ENCODE peak calls at places on chromosomes 6 and 20, in seven cellular contexts. F is esophagus squamous epithelium; Q is dorsolateral prefrontal cortex; G is CD8-positive, alpha-beta T cell; E is RWPE1; J is fibroblast of lung; D is adrenal gland. L is an unnamed sample.

GRCh38 chr6:168062346-168063289 is 16.4 kb downstream of the FRMD1 start:
- DNase-seq in E (no peak), J (no peak), D (no peak), F (no peak), Q (no peak), G (no peak), L (no peak)

GRCh38 chr20:32476684-32477593 is 108.2 kb downstream of the NOL4L start:
- DNase-seq in J (no peak), Q (no peak), F (no peak), E (no peak), G (no peak), D (no peak), L (no peak)

GRCh38 chr6:54992789-54993188 is 146.2 kb downstream of the FAM83B start:
- DNase-seq in F (no peak), Q (no peak), D (no peak), E (no peak), J (no peak), G (no peak), L (no peak)

GRCh38 chr6:52973013-52973412 is 22.1 kb downstream of the GSTA4 start:
- DNase-seq in G (no peak), Q (no peak), J (no peak), E (no peak), F (no peak), D (no peak), L (no peak)

GRCh38 chr6:25413506-25413905 is 134.3 kb downstream of the CARMIL1 start:
- DNase-seq in G (no peak), J (peak), F (no peak), Q (no peak), D (no peak), E (no peak), L (no peak)

GRCh38 chr20:16758459-16759160 is 10.5 kb downstream of the OTOR start:
- DNase-seq in E (no peak), J (no peak), D (peak), Q (no peak), F (no peak), G (no peak), L (no peak)

GRCh38 chr20:37361336-37361735 is 15.4 kb downstream of the SRC start:
- DNase-seq in G (no peak), D (peak), F (no peak), Q (no peak), J (no peak), E (no peak), L (peak)

GRCh38 chr6:137975058-137975940 is 108.2 kb downstream of the TNFAIP3 start:
- DNase-seq in G (no peak), J (peak), F (no peak), E (peak), Q (no peak), D (no peak), L (no peak)

GRCh38 chr6:112298816-112299281 is 44.5 kb upstream of the LAMA4 start:
- DNase-seq in J (peak), D (no peak), E (peak), Q (no peak), F (no peak), G (no peak), L (no peak)

GRCh38 chr20:64056889-64057627 is 5.9 kb upstream of the TCEA2 start:
- DNase-seq in F (no peak), J (no peak), Q (no peak), E (no peak), G (no peak), D (no peak), L (no peak)

GRCh38 chr6:124669713-124670480 is 292.3 kb upstream of the RNF217 start:
- DNase-seq in F (no peak), G (no peak), Q (no peak), J (peak), E (no peak), D (no peak), L (no peak)

GRCh38 chr6:81487489-81487888 is 265.0 kb downstream of the TENT5A start:
- DNase-seq in Q (peak), F (no peak), G (no peak), J (peak), E (no peak), D (peak), L (no peak)

GRCh38 chr6:114096553-114097172 is 125.7 kb upstream of the HDAC2 start:
- DNase-seq in E (peak), F (no peak), G (no peak), J (peak), D (no peak), Q (no peak), L (no peak)

GRCh38 chr6:106856227-106856874 is 118.2 kb downstream of the CD24 start:
- DNase-seq in F (no peak), G (no peak), J (peak), D (no peak), E (no peak), Q (no peak), L (no peak)

GRCh38 chr6:142647436-142648389 is 297.3 kb downstream of the HIVEP2 start:
- DNase-seq in D (no peak), E (no peak), Q (no peak), J (no peak), G (no peak), F (no peak), L (no peak)

GRCh38 chr20:34220581-34220980 is 20.6 kb upstream of the ASIP start:
- DNase-seq in F (no peak), G (no peak), E (peak), D (no peak), J (peak), Q (no peak), L (no peak)

GRCh38 chr20:2139250-2139649 is 37.6 kb downstream of the STK35 start:
- DNase-seq in E (no peak), F (no peak), D (no peak), J (no peak), Q (no peak), G (no peak), L (no peak)

GRCh38 chr6:99588618-99589289 is 17.9 kb upstream of the PRDM13 start:
- DNase-seq in Q (peak), D (peak), J (peak), E (peak), F (no peak), G (peak), L (no peak)

GRCh38 chr6:143248359-143248758 is 187.7 kb downstream of the AIG1 start:
- DNase-seq in G (no peak), J (no peak), F (no peak), D (no peak), E (no peak), Q (no peak), L (no peak)

GRCh38 chr6:134678436-134678889 is 271.4 kb downstream of the ALDH8A1 start:
- DNase-seq in D (peak), F (no peak), E (no peak), G (no peak), Q (peak), J (peak), L (no peak)

GRCh38 chr6:132969188-132969587 is 154.8 kb downstream of the RPS12 start:
- DNase-seq in D (no peak), G (no peak), J (peak), F (no peak), E (no peak), Q (no peak), L (no peak)

GRCh38 chr20:61803903-61804804 is 261.5 kb downstream of the TAF4 start:
- DNase-seq in J (peak), Q (peak), D (no peak), F (no peak), E (no peak), G (no peak), L (no peak)

GRCh38 chr6:24520929-24521546 is 26.3 kb downstream of the ALDH5A1 start:
- DNase-seq in F (no peak), D (peak), E (peak), G (peak), Q (no peak), J (no peak), L (no peak)

GRCh38 chr6:106512048-106512957 is 117.0 kb downstream of the RTN4IP1 start:
- DNase-seq in Q (no peak), E (no peak), D (peak), G (peak), F (no peak), J (peak), L (peak)

GRCh38 chr6:132887204-132887603 is 72.8 kb downstream of the RPS12 start:
- DNase-seq in J (no peak), G (no peak), D (no peak), F (no peak), E (peak), Q (no peak), L (no peak)

GRCh38 chr6:168121308-168121665 is 42.3 kb upstream of the FRMD1 start:
- DNase-seq in F (no peak), E (no peak), D (peak), Q (peak), J (no peak), G (no peak), L (peak)

GRCh38 chr6:26322645-26323482 is 42.1 kb upstream of the BTN3A2 start:
- DNase-seq in F (no peak), G (peak), Q (no peak), J (peak), D (peak), E (no peak), L (no peak)

GRCh38 chr6:13398421-13398994 is 70.2 kb upstream of the TBC1D7 start:
- DNase-seq in Q (no peak), J (no peak), E (no peak), D (no peak), G (no peak), F (no peak), L (no peak)

GRCh38 chr6:152296648-152297376 is 340.4 kb downstream of the SYNE1 start:
- DNase-seq in D (no peak), Q (no peak), E (no peak), F (no peak), J (no peak), G (no peak), L (no peak)

GRCh38 chr6:45617441-45617840 is 239.7 kb upstream of the SUPT3H start:
- DNase-seq in E (peak), G (no peak), D (no peak), J (peak), Q (no peak), F (no peak), L (no peak)

GRCh38 chr20:49562341-49563014 is 5.5 kb downstream of the PTGIS start:
- DNase-seq in F (no peak), Q (no peak), D (peak), E (peak), J (peak), G (no peak), L (peak)

GRCh38 chr6:16377470-16377869 is 139.1 kb downstream of the GMPR start:
- DNase-seq in Q (no peak), D (no peak), E (no peak), J (no peak), G (no peak), F (no peak), L (no peak)

GRCh38 chr6:21228411-21228810 is 365.1 kb upstream of the SOX4 start:
- DNase-seq in Q (no peak), G (no peak), E (peak), F (no peak), J (peak), D (no peak), L (no peak)

GRCh38 chr6:143621876-143622605 is 55.7 kb upstream of the PHACTR2 start:
- DNase-seq in F (no peak), G (no peak), J (peak), E (no peak), Q (no peak), D (no peak), L (no peak)

GRCh38 chr6:32761548-32761947 is 1.8 kb downstream of the HLA-DQB2 start:
- DNase-seq in G (no peak), E (no peak), D (no peak), Q (no peak), F (no peak), J (no peak), L (no peak)

GRCh38 chr6:166415306-166415705 is 32.6 kb upstream of the MPC1 start:
- DNase-seq in Q (no peak), G (peak), E (no peak), J (no peak), D (no peak), F (no peak), L (no peak)

GRCh38 chr6:29847871-29848630 is 20.4 kb downstream of the HLA-G start:
- DNase-seq in E (peak), J (peak), G (peak), Q (peak), F (no peak), D (peak), L (no peak)

GRCh38 chr6:139029470-139030210 is 1.1 kb downstream of the ABRACL start:
- DNase-seq in Q (no peak), D (peak), G (peak), J (peak), E (peak), F (no peak), L (peak)

GRCh38 chr6:158819977-158820632 is 937 bp upstream of the EZR start:
- DNase-seq in J (peak), F (no peak), D (no peak), G (no peak), Q (no peak), E (no peak), L (no peak)

GRCh38 chr20:13930246-13930645 is 60.2 kb downstream of the SEL1L2 start:
- DNase-seq in D (no peak), E (peak), Q (no peak), G (no peak), J (no peak), F (no peak), L (no peak)

GRCh38 chr6:116403205-116403604 is 32.5 kb downstream of the DSE start:
- DNase-seq in F (no peak), D (no peak), J (no peak), G (no peak), Q (no peak), E (no peak), L (no peak)

GRCh38 chr6:116405663-116406329 is 35.0 kb downstream of the DSE start:
- DNase-seq in Q (no peak), F (no peak), D (no peak), G (no peak), E (no peak), J (peak), L (no peak)

GRCh38 chr6:116405147-116405546 is 34.4 kb downstream of the DSE start:
- DNase-seq in J (peak), F (no peak), G (no peak), E (no peak), D (no peak), Q (no peak), L (no peak)

GRCh38 chr6:116406678-116407345 is 36.1 kb downstream of the DSE start:
- DNase-seq in Q (no peak), G (no peak), F (no peak), D (no peak), E (no peak), J (peak), L (no peak)

DNA sequence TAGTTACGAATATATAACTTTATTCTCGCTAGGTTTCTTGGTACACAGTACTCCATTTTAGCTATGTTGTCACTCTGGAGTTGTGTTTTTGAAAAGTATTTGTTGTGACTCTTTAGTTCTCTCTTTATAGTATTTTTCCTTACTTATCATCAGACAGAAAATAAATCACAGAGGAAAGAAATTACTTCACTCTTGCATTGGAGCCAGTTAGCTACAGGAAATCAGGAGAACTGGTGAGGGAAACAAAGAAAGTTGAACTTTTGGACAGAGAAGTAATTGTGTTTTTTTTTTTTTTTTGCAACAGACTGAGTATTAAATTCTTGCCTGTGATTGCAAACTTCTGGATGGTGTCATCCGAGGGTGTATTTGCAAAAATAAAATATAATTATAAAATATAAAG is 34.0 kb downstream of the DSE start:
- DNase-seq in G (no peak), Q (no peak), D (no peak), J (peak), E (no peak), F (no peak), L (no peak)
- H3K27ac ChIP-seq in G (no peak), Q (no peak), D (no peak), J (peak), E (no peak), F (no peak), L (peak)

GRCh38 chr6:141610741-141611140 is 522.0 kb upstream of the GJE1 start:
- DNase-seq in F (no peak), Q (no peak), D (no peak), E (peak), J (peak), G (no peak), L (no peak)
- TF ChIP-seq CTCF in F (no peak), Q (no peak), D (no peak), E (no peak), J (peak), G (no peak), L (no peak)

GRCh38 chr6:96184798-96185197 is 169.0 kb downstream of the FUT9 start:
- DNase-seq in J (no peak), G (no peak), F (no peak), Q (no peak), D (no peak), E (no peak), L (no peak)
- H3K27ac ChIP-seq in J (no peak), G (no peak), F (no peak), Q (no peak), D (no peak), E (no peak), L (no peak)

DNA sequence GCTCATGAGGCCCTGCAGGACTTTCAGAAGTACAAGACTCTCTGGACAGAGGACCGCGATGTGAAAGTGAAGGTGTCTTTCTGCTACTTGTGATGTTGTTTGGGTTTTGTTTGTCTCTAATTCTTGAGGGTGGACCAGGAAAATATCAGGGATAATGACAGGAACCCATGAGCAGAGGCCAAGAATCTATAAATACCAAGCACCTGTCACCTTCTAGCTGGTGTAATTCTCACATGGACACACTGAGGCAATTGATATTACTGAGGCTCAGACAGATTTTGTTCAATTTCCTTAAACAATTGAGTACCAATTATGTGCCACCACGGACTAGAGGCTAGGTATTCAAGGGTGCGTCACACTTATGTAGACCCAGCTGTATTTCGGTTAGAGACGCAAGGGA is 107.9 kb downstream of the DNAH8 start:
- DNase-seq in G (no peak), J (no peak), E (no peak), Q (no peak), F (no peak), D (no peak), L (no peak)
- TF ChIP-seq CTCF in G (no peak), J (no peak), E (no peak), Q (no peak), F (no peak), D (no peak), L (no peak)